ENCODE peak calls at places on chromosome 18, in ten cellular contexts. A is tibial artery, W is PC-3, L is IMR-90, I is kidney, Y is sigmoid colon, X is colonic mucosa, F is neural progenitor cell, Q is pancreas, G is mammary epithelial cell. U is an unnamed sample.

GRCh38 chr18:24114924-24115549 is 23.8 kb upstream of the CABYR start:
- DNase-seq in A (no peak), W (no peak), L (peak; percentile 4), I (no peak), Y (no peak), X (no peak), F (no peak), Q (no peak), G (no peak), U (no peak)

GRCh38 chr18:79139206-79139605 is 70.0 kb downstream of the ATP9B start:
- DNase-seq in A (no peak), W (no peak), L (peak; percentile 77), I (no peak), Y (no peak), X (no peak), F (no peak), Q (no peak), G (no peak), U (no peak)

GRCh38 chr18:61992923-61993322 is 100.1 kb upstream of the RNF152 start:
- DNase-seq in A (no peak), W (peak; percentile 60), L (peak; percentile 72), I (no peak), Y (no peak), X (no peak), F (no peak), Q (no peak), G (peak; percentile 41), U (no peak)

GRCh38 chr18:45496746-45497145 is 118.5 kb upstream of the SLC14A2 start:
- DNase-seq in A (no peak), W (no peak), L (no peak), I (no peak), Y (no peak), X (no peak), F (no peak), Q (no peak), G (no peak), U (no peak)

GRCh38 chr18:10140461-10140911 is 226.7 kb downstream of the VAPA start:
- DNase-seq in A (no peak), W (peak; percentile 46), L (peak; percentile 21), I (no peak), Y (no peak), X (no peak), F (no peak), Q (no peak), G (no peak), U (no peak)

GRCh38 chr18:32956591-32957310 is 183.9 kb upstream of the KLHL14 start:
- DNase-seq in A (no peak), W (no peak), L (peak; percentile 18), I (no peak), Y (no peak), X (no peak), F (peak; percentile 36), Q (no peak), G (peak; percentile 5), U (no peak)

GRCh38 chr18:304887-305529 is 37.2 kb upstream of the THOC1 start:
- DNase-seq in A (no peak), W (peak; percentile 31), L (no peak), I (no peak), Y (no peak), X (no peak), F (peak; percentile 50), Q (no peak), G (no peak), U (no peak)

GRCh38 chr18:10230072-10230471 is 224.4 kb upstream of the APCDD1 start:
- DNase-seq in A (no peak), W (peak; percentile 86), L (peak; percentile 83), I (no peak), Y (no peak), X (no peak), F (no peak), Q (no peak), G (peak; percentile 91), U (no peak)

GRCh38 chr18:63736856-63737255 is 34.1 kb downstream of the SERPINB11 start:
- DNase-seq in A (no peak), W (peak; percentile 84), L (peak; percentile 41), I (no peak), Y (no peak), X (no peak), F (no peak), Q (no peak), G (peak; percentile 88), U (no peak)

GRCh38 chr18:63747006-63747405 is 28.2 kb upstream of the SERPINB7 start:
- DNase-seq in A (no peak), W (no peak), L (no peak), I (no peak), Y (no peak), X (no peak), F (no peak), Q (no peak), G (no peak), U (no peak)

GRCh38 chr18:63741769-63742168 is 33.4 kb upstream of the SERPINB7 start:
- DNase-seq in A (no peak), W (peak; percentile 81), L (peak; percentile 61), I (no peak), Y (no peak), X (no peak), F (no peak), Q (no peak), G (peak; percentile 40), U (no peak)
- TF ChIP-seq CTCF in A (no peak), W (peak; percentile 88), L (peak; percentile 75), I (peak; percentile 22), Y (no peak), X (no peak), F (peak; percentile 41), Q (no peak), G (peak; percentile 77), U (no peak)

DNA sequence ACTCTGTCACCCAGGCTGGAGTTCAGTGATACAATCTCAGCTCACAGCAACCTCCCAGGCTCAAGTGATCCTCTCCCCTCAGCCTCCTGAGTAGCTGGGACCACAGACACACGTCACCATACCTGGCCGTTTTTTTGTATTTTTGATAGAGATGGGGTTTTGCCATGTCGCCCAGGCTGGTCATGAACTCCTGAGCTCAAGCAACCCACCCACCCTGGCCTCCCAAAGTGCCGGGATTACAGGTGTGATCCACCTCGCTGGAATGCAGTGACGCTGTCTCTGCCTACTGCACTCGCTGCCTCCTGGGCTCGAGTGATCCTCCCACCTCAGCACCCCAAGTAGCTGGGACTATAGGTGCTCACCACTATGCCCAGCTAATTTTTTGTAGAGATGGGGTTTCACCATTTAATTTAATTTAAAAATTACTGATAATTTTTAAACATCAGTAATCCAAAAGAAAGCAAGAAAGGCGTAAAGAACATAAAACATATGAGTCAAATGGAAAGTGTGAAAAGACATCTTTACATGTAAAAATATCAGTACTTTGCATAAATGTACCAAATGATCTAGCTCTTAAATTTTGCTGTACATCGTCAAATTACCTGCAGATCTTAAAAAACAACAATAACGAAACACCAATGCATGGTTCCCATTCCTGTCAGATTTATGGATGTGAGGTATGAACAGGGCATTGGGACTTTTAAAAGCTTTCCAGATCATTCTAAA is 2.8 kb upstream of the ZNF236 start:
- DNase-seq in A (no peak), W (peak; percentile 32), L (no peak), I (no peak), Y (peak; percentile 39), X (no peak), F (no peak), Q (no peak), G (no peak), U (no peak)
- H3K4me3 ChIP-seq in A (no peak overlapping the region), W (peak overlapping the region; percentile 99), L (no peak overlapping the region), I (no peak overlapping the region), Y (no peak overlapping the region), X (no peak overlapping the region), F (no peak overlapping the region), Q (no peak overlapping the region), G (no peak overlapping the region), U (no peak overlapping the region)

GRCh38 chr18:58863539-58864145 is 1.0 kb upstream of the ZNF532 start:
- DNase-seq in A (peak; percentile 78), W (peak; percentile 38), L (peak; percentile 30), I (peak; percentile 90), Y (peak; percentile 74), X (peak; percentile 65), F (peak; percentile 87), Q (peak; percentile 37), G (no peak), U (no peak)

GRCh38 chr18:58865009-58865345 is 300 bp downstream of the ZNF532 start:
- DNase-seq in A (no peak), W (no peak), L (no peak), I (no peak), Y (no peak), X (no peak), F (no peak), Q (no peak), G (no peak), U (no peak)

GRCh38 chr18:58866261-58867232 is 1.9 kb downstream of the ZNF532 start:
- DNase-seq in A (peak; percentile 49), W (no peak), L (no peak), I (no peak), Y (peak; percentile 15), X (no peak), F (no peak), Q (no peak), G (no peak), U (no peak)

GRCh38 chr18:58867281-58867961 is 2.7 kb downstream of the ZNF532 start:
- DNase-seq in A (peak; percentile 62), W (peak; percentile 43), L (no peak), I (no peak), Y (peak; percentile 62), X (no peak), F (peak; percentile 39), Q (no peak), G (peak; percentile 88), U (peak; percentile 78)

GRCh38 chr18:58865714-58866113 is 1.0 kb downstream of the ZNF532 start:
- DNase-seq in A (peak; percentile 23), W (no peak), L (no peak), I (no peak), Y (peak; percentile 8), X (no peak), F (no peak), Q (no peak), G (no peak), U (no peak)
- H3K4me1 ChIP-seq in A (no peaks in the 10 kb centered on the region), W (peaks cover 63% of the 10 kb centered on the region), L (peaks cover 36% of the 10 kb centered on the region), I (peaks cover 27% of the 10 kb centered on the region), Y (peaks cover 77% of the 10 kb centered on the region), X (no peaks in the 10 kb centered on the region), F (peaks cover 60% of the 10 kb centered on the region), Q (no peaks in the 10 kb centered on the region), G (peaks cover 63% of the 10 kb centered on the region), U (peaks cover 5% of the 10 kb centered on the region)

GRCh38 chr18:74745658-74746403 is 148.2 kb downstream of the ZNF407 start:
- DNase-seq in A (no peak), W (peak; percentile 89), L (peak; percentile 86), I (no peak), Y (no peak), X (no peak), F (no peak), Q (no peak), G (peak; percentile 78), U (no peak)

GRCh38 chr18:74734013-74734444 is 136.4 kb downstream of the ZNF407 start:
- DNase-seq in A (no peak), W (no peak), L (no peak), I (peak; percentile 13), Y (no peak), X (no peak), F (no peak), Q (no peak), G (no peak), U (no peak)

GRCh38 chr18:74742573-74742972 is 144.9 kb downstream of the ZNF407 start:
- DNase-seq in A (no peak), W (no peak), L (peak; percentile 56), I (no peak), Y (no peak), X (no peak), F (no peak), Q (no peak), G (peak; percentile 9), U (no peak)

DNA sequence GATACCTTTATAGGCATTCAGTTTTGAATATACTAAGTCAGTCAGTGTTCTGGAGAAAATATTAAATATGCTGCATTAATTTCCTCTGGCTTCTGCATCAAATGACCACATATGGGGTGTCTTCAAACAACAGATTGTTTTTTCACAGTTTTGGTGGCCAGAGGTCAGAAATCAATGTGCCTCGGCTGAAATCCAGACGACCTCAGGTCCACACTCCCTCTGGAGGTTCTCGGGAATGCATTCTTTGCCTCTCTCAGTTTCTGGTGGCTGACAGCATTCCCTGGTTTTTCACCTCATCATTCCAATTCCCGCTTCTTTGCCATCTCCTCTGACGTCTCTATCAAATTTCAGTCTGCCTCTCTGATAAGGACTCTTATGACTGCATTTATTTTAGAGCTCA is 142.3 kb downstream of the ZNF407 start:
- DNase-seq in A (no peak), W (no peak), L (no peak), I (no peak), Y (no peak), X (no peak), F (no peak), Q (no peak), G (no peak), U (no peak)
- TF ChIP-seq CTCF in A (no peak), W (no peak), L (no peak), I (no peak), Y (no peak), X (no peak), F (no peak), Q (no peak), G (no peak), U (no peak)

U was measured in breast epithelium.